ENCODE peak calls at places on chromosome X, in ten cellular contexts. E, O, W, J, L, C, Z, K, Y and X are unnamed samples. For H3K4me1, the result is how much of the 10 kb centered on the place peaks cover.

GRCh38 chrX:109389917-109390316 is 92.0 kb downstream of the GUCY2F start:
- DNase-seq in C (no peak), O (peak), L (no peak), J (no peak), K (no peak), Z (no peak), Y (no peak), E (no peak), W (no peak), X (no peak)

GRCh38 chrX:125492439-125492838 is 172.8 kb downstream of the TEX13C start:
- DNase-seq in Y (no peak), L (no peak), K (no peak), J (no peak), O (peak), W (no peak), Z (no peak), E (no peak), C (no peak), X (no peak)

GRCh38 chrX:144849141-144849540 is 398.2 kb upstream of the SPANXN1 start:
- DNase-seq in Z (no peak), W (no peak), K (no peak), O (no peak), E (no peak), C (no peak), L (no peak), Y (no peak), J (no peak), X (no peak)

GRCh38 chrX:68989456-68989855 is 160.6 kb downstream of the EFNB1 start:
- DNase-seq in L (no peak), J (no peak), E (no peak), Y (no peak), C (no peak), K (no peak), Z (no peak), O (no peak), W (no peak), X (no peak)

GRCh38 chrX:6021316-6022091 is 207.2 kb downstream of the NLGN4X start:
- DNase-seq in E (no peak), O (peak), L (peak), K (no peak), Z (no peak), J (peak), C (no peak), Y (no peak), W (peak), X (no peak)

GRCh38 chrX:45849261-45849660 is 648.6 kb upstream of the DIPK2B start:
- DNase-seq in Y (no peak), L (peak), O (peak), K (no peak), E (no peak), W (peak), C (no peak), J (peak), Z (no peak), X (no peak)

GRCh38 chrX:69535661-69536060 is 31.5 kb downstream of the NALF2 start:
- DNase-seq in O (no peak), C (no peak), K (no peak), Y (no peak), Z (no peak), W (no peak), J (no peak), E (no peak), L (no peak), X (no peak)

GRCh38 chrX:11968470-11968869 is 169.8 kb upstream of the FRMPD4 start:
- DNase-seq in K (no peak), J (no peak), E (no peak), L (peak), Z (no peak), C (no peak), Y (no peak), O (no peak), W (peak), X (no peak)

GRCh38 chrX:45524296-45524695 is 323.6 kb upstream of the DIPK2B start:
- DNase-seq in W (peak), L (no peak), K (no peak), J (no peak), E (no peak), C (no peak), Y (no peak), O (no peak), Z (no peak), X (no peak)

GRCh38 chrX:103157511-103158316 is 57.2 kb upstream of the BEX4 start:
- DNase-seq in C (no peak), E (no peak), Y (no peak), O (peak), J (no peak), Z (no peak), K (no peak), W (peak), L (peak), X (no peak)

GRCh38 chrX:148574247-148574973 is 74.0 kb downstream of the AFF2 start:
- DNase-seq in W (peak), Y (no peak), K (peak), C (no peak), J (no peak), E (no peak), Z (no peak), L (no peak), O (no peak), X (no peak)
- H3K4me1 ChIP-seq in W (under half), Y (under half), K (under half), C (under half), J (under half), E (under half), Z (under half), L (under half), O (under half), X (under half)

DNA sequence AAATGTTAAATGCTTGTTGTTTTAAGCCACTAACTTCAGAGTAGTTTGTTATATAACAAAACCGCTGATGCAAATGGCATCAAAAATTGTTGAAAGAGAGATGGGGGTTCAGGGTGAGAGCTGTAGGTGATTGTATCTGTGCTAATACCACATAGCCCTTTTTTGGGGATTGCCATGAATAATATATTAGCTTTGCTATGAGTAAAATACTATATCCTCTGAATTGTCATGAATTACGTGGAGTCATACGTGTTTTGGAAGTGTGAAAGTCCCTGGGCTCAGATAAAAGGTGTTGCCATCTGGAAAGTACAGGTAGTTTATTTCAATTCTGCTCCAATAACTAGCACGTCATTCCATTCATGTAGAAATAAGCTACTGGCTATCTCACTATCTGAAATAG is 30.6 kb downstream of the DYNLT3 start:
- DNase-seq in L (no peak), E (no peak), K (no peak), W (no peak), Y (no peak), J (no peak), C (no peak), O (no peak), Z (no peak), X (no peak)
- H3K4me1 ChIP-seq in L (under half), E (under half), K (under half), W (under half), Y (under half), J (under half), C (under half), O (under half), Z (under half), X (under half)

DNA sequence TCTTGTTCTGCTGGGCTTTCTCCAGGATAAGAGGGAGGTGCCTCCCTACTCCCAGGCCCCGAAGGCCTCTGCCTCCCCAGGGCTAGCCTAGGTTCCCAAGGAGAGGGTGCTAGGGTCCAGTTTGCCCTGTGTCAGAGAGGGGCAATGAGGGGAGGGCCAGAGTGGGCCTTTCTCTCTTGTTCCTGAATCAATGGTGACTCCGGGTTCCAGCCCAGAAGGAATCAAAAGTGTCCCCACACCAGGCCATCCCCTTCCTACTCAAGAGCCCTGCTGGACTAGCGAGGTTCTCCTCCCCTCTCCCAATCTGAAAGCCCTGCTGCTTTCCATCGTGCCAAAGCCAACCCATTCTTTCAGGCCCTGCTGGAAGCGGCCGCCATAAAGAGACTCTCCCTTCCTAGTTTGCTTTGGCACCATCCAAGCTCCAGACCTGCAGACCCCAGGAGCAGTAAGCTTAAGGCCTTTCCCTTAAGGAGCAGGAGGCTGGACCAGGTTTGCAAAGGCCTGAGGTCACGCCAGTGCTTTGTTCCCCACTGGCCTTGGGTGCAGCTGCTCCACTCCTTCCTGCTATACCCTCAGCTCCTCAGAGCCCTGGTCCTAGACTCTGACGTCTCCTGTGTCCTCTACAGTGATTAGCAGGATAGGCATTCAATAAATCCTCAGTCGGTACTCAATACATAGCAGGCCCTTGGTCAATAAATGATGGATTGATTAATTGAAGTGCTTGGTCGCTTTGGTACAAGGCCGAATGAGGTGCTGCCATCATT is 10.6 kb downstream of the TSC22D3 start:
- DNase-seq in L (no peak), E (no peak), C (no peak), J (no peak), K (no peak), O (no peak), Z (no peak), W (no peak), Y (no peak), X (no peak)
- H3K4me1 ChIP-seq in L (under half), E (under half), C (under half), J (under half), K (under half), O (under half), Z (under half), W (under half), Y (under half), X (under half)

GRCh38 chrX:47191331-47191730 is 2.3 kb upstream of the UBA1 start:
- DNase-seq in E (peak), Y (no peak), O (peak), L (peak), C (no peak), W (no peak), K (no peak), Z (no peak), J (peak), X (no peak)
- H3K4me1 ChIP-seq in E (under half), Y (under half), O (under half), L (under half), C (under half), W (under half), K (under half), Z (under half), J (under half), X (under half)

DNA sequence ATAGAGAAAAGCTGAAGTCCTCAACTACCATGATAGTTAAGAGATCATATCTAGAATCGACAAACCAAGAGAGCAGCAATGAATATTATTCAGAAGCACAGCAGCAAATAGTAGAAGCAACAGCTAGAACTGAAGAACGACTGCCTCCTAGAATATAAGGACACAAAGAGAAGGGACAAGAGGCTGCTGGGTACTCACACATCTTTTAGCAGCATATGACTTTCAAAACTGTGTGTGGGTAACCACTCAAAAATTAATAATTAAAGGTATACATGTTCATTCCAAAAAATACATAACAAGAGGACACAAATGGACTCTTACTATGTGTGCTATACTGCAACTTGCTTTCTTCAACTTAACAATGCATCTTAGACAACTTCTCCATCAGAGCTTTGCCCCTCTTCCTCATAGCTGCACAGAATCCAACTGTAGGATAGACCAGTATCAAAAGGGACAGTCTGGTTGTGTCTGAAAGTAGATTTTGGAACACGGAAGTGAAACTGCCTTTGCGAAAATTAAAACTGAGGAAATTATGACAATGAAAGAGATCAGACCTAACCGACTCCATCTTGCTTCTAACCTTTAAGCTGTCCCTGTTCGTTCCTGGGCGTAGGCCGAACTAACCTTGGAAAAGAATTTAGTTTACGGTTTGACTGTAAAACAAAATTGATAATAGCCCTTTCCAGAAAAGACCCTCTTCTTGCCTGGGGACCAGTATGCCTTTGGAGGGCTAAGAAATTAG is 125.7 kb downstream of the SH3KBP1 start:
- DNase-seq in L (no peak), Y (no peak), E (no peak), J (no peak), K (no peak), Z (no peak), O (no peak), W (no peak), C (no peak), X (no peak)
- H3K4me1 ChIP-seq in L (under half), Y (under half), E (under half), J (under half), K (under half), Z (under half), O (under half), W (under half), C (under half), X (under half)

GRCh38 chrX:120463241-120463640 is 5.9 kb downstream of the LAMP2 start:
- DNase-seq in L (no peak), O (peak), K (no peak), W (peak), E (no peak), J (no peak), Z (no peak), C (no peak), Y (no peak), X (no peak)
- H3K4me1 ChIP-seq in L (under half), O (under half), K (under half), W (under half), E (under half), J (under half), Z (under half), C (under half), Y (under half), X (half or more)

GRCh38 chrX:49165901-49166881 is 3.6 kb downstream of the MAGIX start:
- DNase-seq in C (peak), J (peak), E (peak), Z (peak), K (peak), Y (peak), W (peak), L (peak), O (peak), X (peak)
- H3K4me1 ChIP-seq in C (under half), J (under half), E (under half), Z (under half), K (under half), Y (under half), W (under half), L (under half), O (under half), X (under half)

GRCh38 chrX:40105791-40106676 is 8.3 kb upstream of the BCOR start:
- DNase-seq in L (peak), E (peak), W (peak), K (no peak), Y (peak), J (peak), Z (peak), C (peak), O (peak), X (peak)
- H3K4me1 ChIP-seq in L (half or more), E (under half), W (under half), K (under half), Y (under half), J (under half), Z (under half), C (under half), O (half or more), X (under half)